ENCODE peak calls at places on chromosome 17, in five cellular contexts. One of them, this sample, is unnamed.

GRCh38 chr17:56110463-56111138 is 42.7 kb upstream of the ANKFN1 start:
- DNase-seq in CD4-positive, alpha-beta T cell: no peak
- DNase-seq in A549: peak
- DNase-seq in A673: no peak
- DNase-seq in AG09309: no peak
- DNase-seq in this sample: no peak

GRCh38 chr17:55175788-55176425 is 88.9 kb upstream of the HLF start:
- DNase-seq in CD4-positive, alpha-beta T cell: no peak
- DNase-seq in A549: no peak
- DNase-seq in A673: no peak
- DNase-seq in AG09309: no peak
- DNase-seq in this sample: no peak

GRCh38 chr17:61805399-61805798 is 57.9 kb downstream of the BRIP1 start:
- DNase-seq in CD4-positive, alpha-beta T cell: no peak
- DNase-seq in A549: no peak
- DNase-seq in A673: no peak
- DNase-seq in AG09309: no peak
- DNase-seq in this sample: no peak

GRCh38 chr17:67359960-67360817 is 6.2 kb downstream of the PSMD12 start:
- DNase-seq in CD4-positive, alpha-beta T cell: peak
- DNase-seq in A549: peak
- DNase-seq in A673: peak
- DNase-seq in AG09309: no peak
- DNase-seq in this sample: no peak

GRCh38 chr17:45387739-45388138 is 44.9 kb downstream of the ARHGAP27 start:
- DNase-seq in CD4-positive, alpha-beta T cell: no peak
- DNase-seq in A549: no peak
- DNase-seq in A673: no peak
- DNase-seq in AG09309: no peak
- DNase-seq in this sample: no peak

GRCh38 chr17:63430223-63430622 is 15.9 kb downstream of the CYB561 start:
- DNase-seq in CD4-positive, alpha-beta T cell: no peak
- DNase-seq in A549: no peak
- DNase-seq in A673: no peak
- DNase-seq in AG09309: no peak
- DNase-seq in this sample: no peak

GRCh38 chr17:57953219-57953618 is 2.0 kb downstream of the CUEDC1 start:
- DNase-seq in CD4-positive, alpha-beta T cell: no peak
- DNase-seq in A549: no peak
- DNase-seq in A673: no peak
- DNase-seq in AG09309: no peak
- DNase-seq in this sample: no peak

GRCh38 chr17:30290696-30291570 is 811 bp downstream of the BLMH start:
- DNase-seq in CD4-positive, alpha-beta T cell: peak
- DNase-seq in A549: peak
- DNase-seq in A673: peak
- DNase-seq in AG09309: no peak
- DNase-seq in this sample: peak

GRCh38 chr17:5701371-5701770 is 117.1 kb upstream of the NLRP1 start:
- DNase-seq in CD4-positive, alpha-beta T cell: no peak
- DNase-seq in A549: no peak
- DNase-seq in A673: no peak
- DNase-seq in AG09309: no peak
- DNase-seq in this sample: no peak

GRCh38 chr17:65407017-65407416 is 154.4 kb downstream of the AXIN2 start:
- DNase-seq in CD4-positive, alpha-beta T cell: no peak
- DNase-seq in A549: no peak
- DNase-seq in A673: no peak
- DNase-seq in AG09309: no peak
- DNase-seq in this sample: no peak

GRCh38 chr17:32518856-32519768 is 32.3 kb downstream of the CDK5R1 start:
- DNase-seq in CD4-positive, alpha-beta T cell: peak
- DNase-seq in A549: no peak
- DNase-seq in A673: peak
- DNase-seq in AG09309: no peak
- DNase-seq in this sample: peak

GRCh38 chr17:40032322-40033320 is 17.4 kb downstream of the CSF3 start:
- DNase-seq in CD4-positive, alpha-beta T cell: no peak
- DNase-seq in A549: no peak
- DNase-seq in A673: no peak
- DNase-seq in AG09309: no peak
- DNase-seq in this sample: no peak

GRCh38 chr17:80198144-80198661 is 21.9 kb downstream of the SGSH start:
- DNase-seq in CD4-positive, alpha-beta T cell: no peak
- DNase-seq in A549: no peak
- DNase-seq in A673: no peak
- DNase-seq in AG09309: no peak
- DNase-seq in this sample: no peak

GRCh38 chr17:17384291-17384615 is 81.1 kb downstream of the NT5M start:
- DNase-seq in CD4-positive, alpha-beta T cell: no peak
- DNase-seq in A549: no peak
- DNase-seq in A673: no peak
- DNase-seq in AG09309: no peak
- DNase-seq in this sample: no peak

GRCh38 chr17:77419547-77420475 is 279.0 kb downstream of the SEC14L1 start:
- DNase-seq in CD4-positive, alpha-beta T cell: no peak
- DNase-seq in A549: no peak
- DNase-seq in A673: no peak
- DNase-seq in AG09309: no peak
- DNase-seq in this sample: no peak

GRCh38 chr17:74201250-74201649 is 2.2 kb upstream of the RPL38 start:
- DNase-seq in CD4-positive, alpha-beta T cell: no peak
- DNase-seq in A549: peak
- DNase-seq in A673: peak
- DNase-seq in AG09309: no peak
- DNase-seq in this sample: no peak

GRCh38 chr17:78324391-78325075 is 35.3 kb downstream of the SOCS3 start:
- DNase-seq in CD4-positive, alpha-beta T cell: no peak
- DNase-seq in A549: peak
- DNase-seq in A673: peak
- DNase-seq in AG09309: no peak
- DNase-seq in this sample: peak

GRCh38 chr17:50830298-50830697 is 5.1 kb upstream of the WFIKKN2 start:
- DNase-seq in CD4-positive, alpha-beta T cell: no peak
- DNase-seq in A549: no peak
- DNase-seq in A673: no peak
- DNase-seq in AG09309: no peak
- DNase-seq in this sample: no peak

GRCh38 chr17:48725005-48725293 is 2.0 kb downstream of the PRAC2 start:
- DNase-seq in CD4-positive, alpha-beta T cell: no peak
- DNase-seq in A549: no peak
- DNase-seq in A673: peak
- DNase-seq in AG09309: no peak
- DNase-seq in this sample: no peak

GRCh38 chr17:77957215-77957868 is 1.2 kb upstream of the TNRC6C start:
- DNase-seq in CD4-positive, alpha-beta T cell: no peak
- DNase-seq in A549: peak
- DNase-seq in A673: peak
- DNase-seq in AG09309: no peak
- DNase-seq in this sample: peak

GRCh38 chr17:19744922-19745757 is 3.0 kb downstream of the ALDH3A1 start:
- DNase-seq in CD4-positive, alpha-beta T cell: peak
- DNase-seq in A549: peak
- DNase-seq in A673: peak
- DNase-seq in AG09309: no peak
- DNase-seq in this sample: peak

GRCh38 chr17:10702574-10702973 is 5.2 kb downstream of the ADPRM start:
- DNase-seq in CD4-positive, alpha-beta T cell: no peak
- DNase-seq in A549: no peak
- DNase-seq in A673: no peak
- DNase-seq in AG09309: no peak
- DNase-seq in this sample: no peak

GRCh38 chr17:78957076-78957475 is 22.6 kb downstream of the LGALS3BP start:
- DNase-seq in CD4-positive, alpha-beta T cell: no peak
- DNase-seq in A549: peak
- DNase-seq in A673: no peak
- DNase-seq in AG09309: no peak
- DNase-seq in this sample: no peak

GRCh38 chr17:68749742-68750562 is 148.8 kb upstream of the FAM20A start:
- DNase-seq in CD4-positive, alpha-beta T cell: no peak
- DNase-seq in A549: no peak
- DNase-seq in A673: no peak
- DNase-seq in AG09309: no peak
- DNase-seq in this sample: no peak

GRCh38 chr17:76136276-76137025 is 4.6 kb downstream of the FOXJ1 start:
- DNase-seq in CD4-positive, alpha-beta T cell: no peak
- DNase-seq in A549: no peak
- DNase-seq in A673: no peak
- DNase-seq in AG09309: no peak
- DNase-seq in this sample: no peak

GRCh38 chr17:65143899-65144590 is 6.9 kb downstream of the RGS9 start:
- DNase-seq in CD4-positive, alpha-beta T cell: no peak
- DNase-seq in A549: no peak
- DNase-seq in A673: peak
- DNase-seq in AG09309: no peak
- DNase-seq in this sample: no peak

GRCh38 chr17:18033442-18034099 is 5.4 kb downstream of the ATPAF2 start:
- DNase-seq in CD4-positive, alpha-beta T cell: peak
- DNase-seq in A549: peak
- DNase-seq in A673: peak
- DNase-seq in AG09309: peak
- DNase-seq in this sample: peak

GRCh38 chr17:57486978-57487377 is 230.7 kb downstream of the MSI2 start:
- DNase-seq in CD4-positive, alpha-beta T cell: no peak
- DNase-seq in A549: no peak
- DNase-seq in A673: no peak
- DNase-seq in AG09309: no peak
- DNase-seq in this sample: no peak

GRCh38 chr17:35432176-35433074 is at the start of gene SLFN12:
- DNase-seq in CD4-positive, alpha-beta T cell: peak
- DNase-seq in A549: no peak
- DNase-seq in A673: peak
- DNase-seq in AG09309: peak
- DNase-seq in this sample: peak

GRCh38 chr17:2850991-2851390 is 54.8 kb downstream of the RAP1GAP2 start:
- DNase-seq in CD4-positive, alpha-beta T cell: no peak
- DNase-seq in A549: no peak
- DNase-seq in A673: no peak
- DNase-seq in AG09309: no peak
- DNase-seq in this sample: no peak

GRCh38 chr17:2853111-2853721 is 57.0 kb downstream of the RAP1GAP2 start:
- DNase-seq in CD4-positive, alpha-beta T cell: peak
- DNase-seq in A549: peak
- DNase-seq in A673: no peak
- DNase-seq in AG09309: no peak
- DNase-seq in this sample: peak

GRCh38 chr17:2852729-2853110 is 56.5 kb downstream of the RAP1GAP2 start:
- DNase-seq in CD4-positive, alpha-beta T cell: no peak
- DNase-seq in A549: no peak
- DNase-seq in A673: no peak
- DNase-seq in AG09309: no peak
- DNase-seq in this sample: peak

GRCh38 chr17:2851615-2852014 is 55.4 kb downstream of the RAP1GAP2 start:
- DNase-seq in CD4-positive, alpha-beta T cell: no peak
- DNase-seq in A549: no peak
- DNase-seq in A673: no peak
- DNase-seq in AG09309: no peak
- DNase-seq in this sample: no peak

DNA sequence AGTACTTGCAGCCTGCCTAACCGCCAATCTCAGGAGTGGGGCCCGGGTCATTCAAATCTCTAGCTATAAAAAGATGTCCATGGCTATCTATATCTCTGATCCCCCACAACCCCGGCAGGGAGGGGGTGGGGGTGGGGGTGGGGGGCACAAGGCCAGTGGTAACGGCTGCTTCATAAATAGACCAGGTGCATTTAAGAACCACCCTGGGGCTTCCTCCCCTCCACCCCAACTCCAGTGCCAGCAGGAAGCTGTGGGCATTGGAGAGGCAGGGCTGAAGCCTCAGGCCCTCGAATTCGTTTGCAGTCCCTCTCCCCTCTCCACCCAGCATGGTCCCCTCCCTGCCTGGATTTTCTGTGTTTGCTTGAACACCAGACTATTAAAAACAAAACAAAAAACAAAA is 56.0 kb downstream of the RAP1GAP2 start:
- DNase-seq in CD4-positive, alpha-beta T cell: no peak
- DNase-seq in A549: no peak
- DNase-seq in A673: no peak
- DNase-seq in AG09309: no peak
- DNase-seq in this sample: peak
- TF ChIP-seq CTCF in CD4-positive, alpha-beta T cell: no peak
- TF ChIP-seq CTCF in A549: no peak
- TF ChIP-seq CTCF in A673: no peak
- TF ChIP-seq CTCF in AG09309: no peak
- TF ChIP-seq CTCF in this sample: no peak

GRCh38 chr17:38871247-38871991 is 1.6 kb downstream of the LASP1 start:
- DNase-seq in CD4-positive, alpha-beta T cell: peak
- DNase-seq in A549: peak
- DNase-seq in A673: peak
- DNase-seq in AG09309: no peak
- DNase-seq in this sample: peak
- TF ChIP-seq CTCF in CD4-positive, alpha-beta T cell: no peak
- TF ChIP-seq CTCF in A549: peak
- TF ChIP-seq CTCF in A673: no peak
- TF ChIP-seq CTCF in AG09309: no peak
- TF ChIP-seq CTCF in this sample: no peak

DNA sequence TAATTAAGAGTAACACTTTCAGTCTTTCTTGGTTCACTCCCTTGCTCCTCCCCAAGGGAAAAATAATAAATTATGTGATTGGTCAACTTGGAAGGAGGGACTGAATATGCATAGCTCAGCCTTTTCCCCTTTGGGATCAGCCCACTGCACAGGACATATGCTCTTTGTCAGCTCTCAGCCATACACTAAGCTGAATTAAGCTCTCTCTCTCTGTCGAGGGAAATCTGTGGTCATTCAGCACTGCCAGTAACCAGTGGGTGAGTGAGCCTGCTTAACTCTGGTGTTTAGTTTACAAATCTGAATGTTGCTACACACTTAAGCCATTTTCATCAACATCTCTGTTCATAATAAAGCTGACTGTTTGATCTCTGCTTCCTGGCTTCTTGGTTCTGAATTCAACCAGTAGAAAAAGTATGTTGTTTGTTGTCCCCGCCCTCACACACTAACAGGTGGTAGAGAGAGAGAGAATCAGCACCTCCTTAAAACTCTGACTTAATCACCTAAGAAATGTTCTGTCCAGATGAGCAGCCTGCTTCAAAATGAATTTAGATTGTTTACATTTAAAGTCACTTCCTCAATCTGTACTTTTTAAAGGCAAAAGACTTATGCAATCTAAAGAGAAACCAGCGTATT is 102.2 kb upstream of the C17orf78 start:
- DNase-seq in CD4-positive, alpha-beta T cell: no peak
- DNase-seq in A549: peak
- DNase-seq in A673: peak
- DNase-seq in AG09309: no peak
- DNase-seq in this sample: no peak
- TF ChIP-seq CTCF in CD4-positive, alpha-beta T cell: no peak
- TF ChIP-seq CTCF in A549: no peak
- TF ChIP-seq CTCF in A673: no peak
- TF ChIP-seq CTCF in AG09309: no peak
- TF ChIP-seq CTCF in this sample: no peak

DNA sequence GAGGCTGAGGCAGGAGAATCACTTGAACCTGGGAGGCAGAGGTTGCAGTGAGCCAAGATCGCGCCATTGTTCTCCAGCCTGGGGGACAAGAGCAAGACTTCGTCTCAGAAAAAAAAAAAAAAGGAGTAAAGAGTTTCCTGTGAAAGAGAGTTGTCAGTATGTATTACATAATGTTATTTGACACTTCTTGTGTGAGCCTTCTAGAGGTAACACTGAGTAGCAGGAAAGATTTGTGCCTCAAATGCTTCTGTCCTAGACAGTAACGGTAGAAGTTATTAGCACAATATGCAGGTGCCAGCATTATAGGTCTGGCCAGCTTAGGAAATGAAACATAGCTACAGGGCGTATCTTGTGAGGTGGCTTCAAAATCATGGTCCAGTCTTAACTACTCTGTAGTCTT is 6.2 kb downstream of the RPS6KB1 start:
- DNase-seq in CD4-positive, alpha-beta T cell: no peak
- DNase-seq in A549: peak
- DNase-seq in A673: peak
- DNase-seq in AG09309: no peak
- DNase-seq in this sample: no peak
- TF ChIP-seq CTCF in CD4-positive, alpha-beta T cell: peak
- TF ChIP-seq CTCF in A549: no peak
- TF ChIP-seq CTCF in A673: no peak
- TF ChIP-seq CTCF in AG09309: no peak
- TF ChIP-seq CTCF in this sample: no peak